ENCODE peak calls at places on chromosomes 16 and 17, in ten cellular contexts. A, K, F, D, O, X, Y, G, Z and H are unnamed samples. For H3K36me3 and H3K4me1, the result is how much of the 10 kb centered on the place peaks cover.

GRCh38 chr16:66131895-66132294 is 234.6 kb upstream of the CDH5 start:
- DNase-seq in G (no peak), Z (no peak), F (no peak), O (no peak), D (no peak), X (no peak), Y (no peak), A (no peak), K (no peak), H (no peak)

GRCh38 chr16:85443531-85443930 is 169.6 kb upstream of the GSE1 start:
- DNase-seq in A (no peak), D (no peak), Y (no peak), Z (no peak), F (no peak), X (no peak), G (no peak), O (no peak), K (no peak), H (no peak)

GRCh38 chr17:63601439-63602371 is 1.0 kb downstream of the TACO1 start:
- DNase-seq in D (no peak), X (no peak), Y (no peak), Z (peak), F (no peak), A (no peak), K (no peak), G (peak), O (no peak), H (no peak)

GRCh38 chr17:8095361-8095760 is 7.8 kb upstream of the ALOX12B start:
- DNase-seq in Z (no peak), K (no peak), G (no peak), X (no peak), A (no peak), D (no peak), Y (no peak), F (no peak), O (no peak), H (no peak)

GRCh38 chr16:11682655-11683096 is 14.4 kb downstream of the SNN start:
- DNase-seq in G (no peak), A (no peak), F (no peak), K (no peak), D (peak), X (no peak), Z (no peak), Y (no peak), O (no peak), H (no peak)

GRCh38 chr17:57080708-57081107 is 4.3 kb upstream of the AKAP1 start:
- DNase-seq in K (no peak), Y (no peak), O (no peak), D (no peak), Z (no peak), X (no peak), F (no peak), A (no peak), G (no peak), H (no peak)

GRCh38 chr16:49414651-49415050 is 41.0 kb downstream of the C16orf78 start:
- DNase-seq in Y (no peak), D (no peak), X (no peak), Z (no peak), G (no peak), O (no peak), F (no peak), A (no peak), K (no peak), H (no peak)

GRCh38 chr16:30033270-30033669 is 2.2 kb upstream of the TLCD3B start:
- DNase-seq in O (no peak), X (no peak), K (peak), Z (no peak), F (no peak), Y (no peak), A (no peak), D (no peak), G (no peak), H (no peak)

GRCh38 chr16:89017956-89018604 is 41.1 kb upstream of the CBFA2T3 start:
- DNase-seq in Y (peak), A (no peak), D (no peak), G (no peak), X (no peak), Z (no peak), F (no peak), O (no peak), K (no peak), H (no peak)

GRCh38 chr16:82020051-82020450 is 8.8 kb upstream of the SDR42E1 start:
- DNase-seq in A (no peak), Y (no peak), F (no peak), O (no peak), K (no peak), X (no peak), D (no peak), Z (no peak), G (no peak), H (no peak)

GRCh38 chr16:88381820-88382451 is 823 bp upstream of the ZNF469 start:
- DNase-seq in F (no peak), O (no peak), X (no peak), G (no peak), D (no peak), Y (no peak), Z (peak), A (no peak), K (peak), H (peak)

GRCh38 chr17:7313890-7314718 is 1.1 kb downstream of the GPS2 start:
- DNase-seq in F (no peak), Z (no peak), G (no peak), A (peak), O (no peak), K (no peak), X (no peak), D (no peak), Y (no peak), H (no peak)

GRCh38 chr17:80517641-80518040 is 27.0 kb upstream of the RPTOR start:
- DNase-seq in O (no peak), F (no peak), Z (no peak), D (no peak), K (no peak), Y (no peak), X (no peak), A (no peak), G (no peak), H (no peak)

GRCh38 chr17:68455756-68456528 is 1.4 kb downstream of the WIPI1 start:
- DNase-seq in O (no peak), D (no peak), K (no peak), Y (no peak), Z (no peak), G (no peak), A (no peak), F (peak), X (no peak), H (no peak)

GRCh38 chr17:82820278-82821251 is 19.3 kb downstream of the ZNF750 start:
- DNase-seq in A (peak), F (no peak), G (no peak), X (no peak), O (no peak), K (peak), Y (no peak), D (no peak), Z (no peak), H (no peak)

GRCh38 chr17:79536212-79536840 is 74.5 kb downstream of the RBFOX3 start:
- DNase-seq in F (no peak), Z (no peak), X (no peak), D (no peak), G (no peak), A (no peak), Y (no peak), O (no peak), K (peak), H (peak)

GRCh38 chr17:32783602-32784001 is 93.3 kb downstream of the MYO1D start:
- DNase-seq in F (no peak), G (peak), X (no peak), A (peak), K (no peak), D (peak), Y (no peak), Z (peak), O (no peak), H (no peak)

GRCh38 chr16:79601978-79602609 is 1.6 kb upstream of the MAF start:
- DNase-seq in X (peak), G (peak), F (peak), Z (peak), K (no peak), O (peak), Y (peak), D (no peak), A (peak), H (peak)

GRCh38 chr17:8022358-8023038 is 16.4 kb upstream of the ALOX15B start:
- DNase-seq in Y (no peak), A (no peak), O (no peak), F (no peak), Z (no peak), K (no peak), X (no peak), G (no peak), D (no peak), H (peak)

GRCh38 chr17:68457168-68457538 is at the start of gene WIPI1:
- DNase-seq in O (peak), A (peak), G (no peak), Z (no peak), F (no peak), Y (peak), X (peak), K (no peak), D (no peak), H (peak)

GRCh38 chr17:60439501-60439900 is 17.2 kb downstream of the CHCT1 start:
- DNase-seq in A (no peak), O (no peak), G (no peak), Z (no peak), X (no peak), F (no peak), K (no peak), Y (no peak), D (no peak), H (no peak)

GRCh38 chr17:17666111-17666714 is 15.0 kb upstream of the RAI1 start:
- DNase-seq in G (no peak), F (peak), O (no peak), A (peak), D (no peak), Z (no peak), K (no peak), X (no peak), Y (no peak), H (no peak)

GRCh38 chr17:37516131-37516561 is 26.5 kb downstream of the DUSP14 start:
- DNase-seq in G (no peak), O (no peak), Z (peak), F (no peak), A (no peak), K (no peak), D (no peak), X (no peak), Y (no peak), H (no peak)

GRCh38 chr16:57754354-57755060 is 18.9 kb downstream of the KATNB1 start:
- DNase-seq in Y (no peak), Z (no peak), G (no peak), F (no peak), A (no peak), O (no peak), K (peak), X (no peak), D (no peak), H (no peak)

GRCh38 chr17:56819030-56819429 is 14.7 kb downstream of the C17orf67 start:
- DNase-seq in F (no peak), K (no peak), Z (no peak), D (no peak), G (no peak), Y (no peak), O (no peak), A (no peak), X (no peak), H (peak)

GRCh38 chr17:59763861-59764260 is 56.4 kb downstream of the VMP1 start:
- DNase-seq in A (no peak), Z (no peak), D (no peak), G (no peak), Y (no peak), F (no peak), K (no peak), X (no peak), O (no peak), H (no peak)

GRCh38 chr17:17836818-17837379 is at the start of gene SREBF1:
- DNase-seq in X (peak), K (peak), F (peak), O (no peak), D (no peak), G (peak), Y (peak), Z (no peak), A (peak), H (peak)

GRCh38 chr17:62974788-62975586 is 9.0 kb downstream of the TANC2 start:
- DNase-seq in Z (no peak), O (no peak), X (no peak), A (no peak), K (no peak), D (no peak), Y (no peak), F (no peak), G (no peak), H (no peak)

GRCh38 chr17:48025904-48026502 is 11.6 kb downstream of the COPZ2 start:
- DNase-seq in G (no peak), X (peak), D (no peak), A (no peak), Z (no peak), O (no peak), K (no peak), F (no peak), Y (no peak), H (no peak)

GRCh38 chr16:53768593-53768992 is 64.6 kb downstream of the FTO start:
- DNase-seq in D (no peak), Y (no peak), K (no peak), F (no peak), Z (no peak), O (peak), A (no peak), X (no peak), G (no peak), H (no peak)

GRCh38 chr17:33377837-33378236 is 84.7 kb upstream of the ASIC2 start:
- DNase-seq in Y (no peak), O (no peak), A (no peak), Z (no peak), F (no peak), K (no peak), D (no peak), G (no peak), X (no peak), H (no peak)

GRCh38 chr16:58128721-58129096 is 472 bp downstream of the CFAP20 start:
- DNase-seq in X (peak), Y (no peak), A (peak), K (peak), Z (peak), O (no peak), G (peak), F (no peak), D (no peak), H (no peak)

GRCh38 chr17:83199500-83200201 is 120.2 kb downstream of the METRNL start:
- DNase-seq in F (peak), Y (peak), K (peak), O (peak), X (no peak), A (peak), G (no peak), D (no peak), Z (no peak), H (peak)

GRCh38 chr17:51347851-51348584 is 87.7 kb downstream of the UTP18 start:
- DNase-seq in A (no peak), F (no peak), X (no peak), G (no peak), D (no peak), Z (no peak), K (no peak), O (no peak), Y (no peak), H (no peak)

GRCh38 chr16:14600164-14600563 is 29.9 kb downstream of the PARN start:
- DNase-seq in Z (peak), O (no peak), Y (no peak), A (peak), F (no peak), K (no peak), G (peak), D (peak), X (no peak), H (no peak)

GRCh38 chr17:41870627-41871026 is 5.4 kb upstream of the KLHL11 start:
- DNase-seq in X (no peak), G (no peak), D (no peak), Y (no peak), A (no peak), K (no peak), O (no peak), Z (no peak), F (no peak), H (no peak)

GRCh38 chr17:41873559-41874292 is 8.5 kb upstream of the KLHL11 start:
- DNase-seq in G (no peak), O (no peak), A (no peak), Z (no peak), Y (no peak), D (no peak), X (no peak), F (no peak), K (no peak), H (no peak)

GRCh38 chr17:41869426-41869825 is 4.2 kb upstream of the KLHL11 start:
- DNase-seq in G (no peak), A (no peak), D (no peak), X (no peak), Z (no peak), K (no peak), O (peak), F (no peak), Y (no peak), H (no peak)

GRCh38 chr17:41870097-41870496 is 4.9 kb upstream of the KLHL11 start:
- DNase-seq in G (no peak), D (no peak), Y (no peak), X (no peak), Z (no peak), F (no peak), K (no peak), O (no peak), A (no peak), H (no peak)

GRCh38 chr17:41871789-41872188 is 6.6 kb upstream of the KLHL11 start:
- DNase-seq in O (no peak), F (no peak), K (no peak), Y (no peak), X (no peak), G (no peak), D (no peak), Z (no peak), A (no peak), H (no peak)
- H3K36me3 ChIP-seq in O (under half), F (under half), K (half or more), Y (half or more), X (half or more), G (under half), D (half or more), Z (under half), A (half or more), H (under half)

DNA sequence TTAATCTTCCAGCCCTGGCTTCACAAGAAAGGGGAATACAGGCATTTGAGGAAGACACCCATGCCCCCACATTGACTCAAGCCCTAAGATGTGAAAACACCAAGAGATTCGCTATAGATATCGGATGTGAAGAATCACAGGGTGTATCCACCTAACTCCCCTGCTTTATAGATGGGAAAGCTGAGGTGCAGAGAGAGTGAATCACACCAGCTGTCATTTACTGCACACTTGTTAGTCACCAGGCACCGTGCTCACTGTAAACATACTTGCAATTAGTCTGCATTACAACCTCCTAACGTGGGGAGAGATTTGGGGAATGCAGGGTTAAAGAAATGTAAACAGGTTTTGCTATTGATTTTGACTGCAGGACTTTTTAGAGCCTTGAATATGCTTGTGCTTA is 325.5 kb downstream of the C16orf95 start:
- DNase-seq in O (no peak), X (no peak), D (no peak), G (no peak), A (no peak), F (no peak), Z (no peak), Y (no peak), K (no peak), H (no peak)
- H3K4me1 ChIP-seq in O (under half), X (under half), D (under half), G (under half), A (under half), F (under half), Z (under half), Y (under half), K (under half), H (under half)

DNA sequence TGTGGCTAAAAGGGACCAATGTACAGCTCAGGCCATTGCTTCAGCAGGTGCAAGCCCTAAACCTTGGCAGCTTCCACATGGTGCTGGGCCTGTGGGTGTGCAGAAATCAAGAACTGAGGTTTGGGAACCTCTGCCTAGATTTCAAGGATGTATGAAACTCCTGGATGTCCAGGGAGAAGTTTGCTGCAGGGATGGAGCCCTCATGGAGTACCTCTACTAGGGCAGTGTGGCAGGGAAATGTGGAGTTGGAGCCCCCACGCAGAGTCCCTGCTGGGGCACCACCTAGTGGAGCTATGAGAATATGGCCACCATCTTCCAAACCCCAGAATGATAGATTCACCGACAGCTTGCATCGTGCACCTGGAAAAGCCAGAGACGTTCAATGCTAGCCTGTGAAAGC is 13.0 kb downstream of the EFCAB5 start:
- DNase-seq in D (no peak), K (no peak), A (peak), Z (no peak), Y (no peak), O (no peak), G (no peak), X (no peak), F (no peak), H (no peak)
- TF ChIP-seq CTCF in D (no peak), K (no peak), A (peak), Z (peak), Y (no peak), O (no peak), G (no peak), X (peak), F (no peak), H (no peak)

GRCh38 chr17:67111327-67111726 is 67.0 kb downstream of the CACNG1 start:
- DNase-seq in G (no peak), O (no peak), Y (no peak), D (no peak), X (no peak), A (no peak), F (no peak), K (no peak), Z (no peak), H (no peak)

GRCh38 chr17:67119102-67119501 is 74.7 kb downstream of the CACNG1 start:
- DNase-seq in D (no peak), A (no peak), O (no peak), F (no peak), Z (no peak), G (no peak), X (no peak), Y (no peak), K (no peak), H (no peak)

GRCh38 chr17:67111808-67112207 is 67.5 kb downstream of the CACNG1 start:
- DNase-seq in Z (no peak), A (no peak), O (no peak), F (no peak), D (no peak), K (no peak), Y (no peak), G (no peak), X (no peak), H (no peak)

GRCh38 chr17:67113481-67113880 is 69.1 kb downstream of the CACNG1 start:
- DNase-seq in A (no peak), O (no peak), Z (no peak), D (no peak), Y (no peak), G (no peak), X (no peak), K (no peak), F (no peak), H (no peak)

GRCh38 chr17:67116045-67116575 is 71.8 kb downstream of the CACNG1 start:
- DNase-seq in O (no peak), Z (no peak), G (no peak), X (no peak), Y (no peak), K (no peak), D (no peak), F (no peak), A (no peak), H (no peak)
- H3K36me3 ChIP-seq in O (under half), Z (under half), G (under half), X (under half), Y (half or more), K (half or more), D (under half), F (under half), A (half or more), H (half or more)

GRCh38 chr16:28168991-28169554 is 42.7 kb downstream of the XPO6 start:
- DNase-seq in O (no peak), K (no peak), F (no peak), Z (no peak), G (no peak), Y (no peak), D (no peak), A (no peak), X (no peak), H (no peak)
- H3K4me1 ChIP-seq in O (under half), K (under half), F (under half), Z (under half), G (under half), Y (under half), D (under half), A (under half), X (under half), H (half or more)